ENCODE peak calls at places on chromosomes 4 and X, in nine cellular contexts. J, M, X, G, H, L, Q, U and D are unnamed samples.

GRCh38 chr4:130712038-130712437 is 1616.1 kb downstream of the C4orf33 start:
- DNase-seq in J (no peak), M (no peak), X (no peak), G (no peak), H (no peak), L (no peak), Q (no peak), U (no peak), D (no peak)

GRCh38 chr4:121380448-121381147 is at the start of gene QRFPR:
- DNase-seq in J (no peak), M (no peak), X (no peak), G (no peak), H (no peak), L (peak; percentile 15), Q (no peak), U (no peak), D (no peak)

GRCh38 chr4:89251396-89251795 is 56.2 kb downstream of the GPRIN3 start:
- DNase-seq in J (no peak), M (no peak), X (no peak), G (no peak), H (no peak), L (no peak), Q (no peak), U (no peak), D (no peak)

GRCh38 chr4:118849867-118850812 is 14.2 kb upstream of the SEC24D start:
- DNase-seq in J (no peak), M (peak; percentile 14), X (peak; percentile 27), G (no peak), H (peak; percentile 59), L (no peak), Q (no peak), U (no peak), D (no peak)

GRCh38 chr4:178784491-178784890 is 1342.3 kb upstream of the AGA start:
- DNase-seq in J (no peak), M (no peak), X (no peak), G (no peak), H (no peak), L (no peak), Q (no peak), U (no peak), D (no peak)

GRCh38 chrX:43139645-43140044 is 361.7 kb upstream of the PPP1R2C start:
- DNase-seq in J (no peak), M (no peak), X (no peak), G (no peak), H (no peak), L (no peak), Q (no peak), U (no peak), D (no peak)

GRCh38 chrX:40855411-40855810 is 120.1 kb upstream of the MED14 start:
- DNase-seq in J (no peak), M (no peak), X (no peak), G (no peak), H (no peak), L (no peak), Q (no peak), U (no peak), D (no peak)

GRCh38 chr4:15239866-15240265 is 188.0 kb upstream of the C1QTNF7 start:
- DNase-seq in J (no peak), M (peak; percentile 32), X (no peak), G (no peak), H (no peak), L (no peak), Q (peak; percentile 54), U (no peak), D (no peak)

GRCh38 chr4:15336410-15337184 is 91.2 kb upstream of the C1QTNF7 start:
- DNase-seq in J (no peak), M (peak; percentile 92), X (no peak), G (no peak), H (no peak), L (no peak), Q (peak; percentile 86), U (no peak), D (peak; percentile 76)

GRCh38 chrX:44314259-44314734 is 29.2 kb downstream of the EFHC2 start:
- DNase-seq in J (no peak), M (peak; percentile 35), X (no peak), G (no peak), H (no peak), L (peak; percentile 26), Q (peak; percentile 33), U (no peak), D (peak; percentile 0)

GRCh38 chr4:6257243-6258025 is 12.2 kb upstream of the WFS1 start:
- DNase-seq in J (no peak), M (no peak), X (no peak), G (no peak), H (no peak), L (no peak), Q (no peak), U (no peak), D (no peak)

GRCh38 chr4:17232575-17233253 is 279.2 kb downstream of the QDPR start:
- DNase-seq in J (no peak), M (peak; percentile 84), X (no peak), G (peak; percentile 77), H (no peak), L (peak; percentile 42), Q (peak; percentile 77), U (no peak), D (peak; percentile 53)

GRCh38 chrX:14801136-14801535 is 71.7 kb downstream of the FANCB start:
- DNase-seq in J (no peak), M (peak; percentile 19), X (no peak), G (no peak), H (no peak), L (no peak), Q (no peak), U (no peak), D (no peak)

GRCh38 chr4:184472540-184473264 is 1.6 kb downstream of the IRF2 start:
- DNase-seq in J (peak; percentile 42), M (peak; percentile 51), X (peak; percentile 53), G (peak; percentile 73), H (peak; percentile 81), L (peak; percentile 90), Q (peak; percentile 30), U (no peak), D (no peak)

GRCh38 chr4:3207531-3208037 is 41.4 kb upstream of the MSANTD1 start:
- DNase-seq in J (no peak), M (peak; percentile 15), X (no peak), G (no peak), H (no peak), L (no peak), Q (no peak), U (no peak), D (no peak)

GRCh38 chrX:50801135-50801534 is 12.9 kb downstream of the SHROOM4 start:
- DNase-seq in J (no peak), M (no peak), X (no peak), G (no peak), H (no peak), L (no peak), Q (no peak), U (no peak), D (no peak)

GRCh38 chr4:151955721-151956340 is 195.0 kb upstream of the GATB start:
- DNase-seq in J (no peak), M (peak; percentile 54), X (no peak), G (no peak), H (no peak), L (no peak), Q (peak; percentile 30), U (no peak), D (peak; percentile 8)

GRCh38 chr4:133618963-133619362 is 469.9 kb downstream of the PCDH10 start:
- DNase-seq in J (no peak), M (no peak), X (no peak), G (no peak), H (no peak), L (no peak), Q (no peak), U (no peak), D (no peak)

GRCh38 chr4:125317526-125317880 is 2.7 kb downstream of the FAT4 start:
- DNase-seq in J (no peak), M (peak; percentile 54), X (no peak), G (peak; percentile 76), H (no peak), L (peak; percentile 69), Q (peak; percentile 50), U (no peak), D (no peak)

GRCh38 chrX:1093112-1093511 is 119.3 kb downstream of the CRLF2 start:
- DNase-seq in J (no peak), M (no peak), X (no peak), G (no peak), H (no peak), L (no peak), Q (no peak), U (no peak), D (no peak)

GRCh38 chr4:54186371-54186770 is 42.7 kb upstream of the PDGFRA start:
- DNase-seq in J (no peak), M (no peak), X (no peak), G (no peak), H (no peak), L (no peak), Q (no peak), U (no peak), D (no peak)
- H3K4me3 ChIP-seq in J (no peak overlapping the region), M (no peak overlapping the region), X (no peak overlapping the region), G (no peak overlapping the region), H (no peak overlapping the region), L (no peak overlapping the region), Q (no peak overlapping the region), U (no peak overlapping the region), D (no peak overlapping the region)

DNA sequence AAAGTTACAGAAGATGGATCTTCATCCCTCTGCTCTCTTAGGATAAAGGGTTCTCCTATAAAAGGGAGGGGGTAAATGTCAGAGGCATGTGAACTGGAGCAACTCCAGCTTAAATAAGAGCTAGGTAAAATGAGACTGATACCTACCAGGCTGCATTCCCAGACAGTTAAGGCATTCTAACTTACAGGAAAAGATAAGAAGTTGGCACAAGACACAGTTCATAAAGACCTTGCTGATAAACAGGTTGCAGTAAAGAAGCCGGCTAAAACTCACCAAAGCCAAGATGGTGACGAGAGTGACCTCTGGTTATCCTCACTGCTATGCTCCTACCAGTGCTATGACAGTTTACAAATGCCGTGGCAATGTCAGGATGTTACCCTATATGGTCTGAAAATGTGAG is 13.0 kb upstream of the SULT1B1 start:
- DNase-seq in J (no peak), M (no peak), X (no peak), G (no peak), H (no peak), L (no peak), Q (peak; percentile 34), U (no peak), D (no peak)
- H3K27ac ChIP-seq in J (no peak overlapping the region), M (no peak overlapping the region), X (no peak overlapping the region), G (no peak overlapping the region), H (no peak overlapping the region), L (no peak overlapping the region), Q (no peak overlapping the region), U (no peak overlapping the region), D (no peak overlapping the region)

GRCh38 chr4:40196260-40196659 is 571 bp upstream of the RHOH start:
- DNase-seq in J (no peak), M (no peak), X (no peak), G (no peak), H (peak; percentile 78), L (no peak), Q (no peak), U (no peak), D (no peak)
- H3K4me3 ChIP-seq in J (no peak overlapping the region), M (no peak overlapping the region), X (peak overlapping the region; percentile 87), G (no peak overlapping the region), H (peak overlapping the region; percentile 79), L (no peak overlapping the region), Q (no peak overlapping the region), U (peak overlapping the region; percentile 88), D (no peak overlapping the region)

DNA sequence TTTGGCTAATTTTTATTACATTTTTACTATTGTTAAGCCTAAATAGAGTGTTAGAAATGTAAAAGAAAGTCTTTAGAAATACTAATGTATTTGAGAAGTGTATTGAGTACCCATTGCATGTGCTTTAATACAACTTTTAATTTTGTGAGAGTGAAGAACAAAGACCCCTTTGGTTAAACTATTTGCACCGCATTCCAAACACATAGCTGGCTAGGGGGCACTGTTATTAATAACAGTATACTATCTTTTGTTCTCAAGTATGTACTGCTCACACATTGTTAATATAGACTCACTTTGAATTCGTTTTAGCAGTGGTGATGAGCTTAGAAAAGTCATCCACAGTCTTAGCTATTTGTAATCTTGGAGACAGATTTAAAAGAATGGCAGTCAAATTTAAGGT is 106.1 kb downstream of the CLDN22 start:
- DNase-seq in J (no peak), M (no peak), X (no peak), G (no peak), H (no peak), L (no peak), Q (no peak), U (no peak), D (no peak)
- H3K27ac ChIP-seq in J (no peak overlapping the region), M (no peak overlapping the region), X (no peak overlapping the region), G (no peak overlapping the region), H (no peak overlapping the region), L (no peak overlapping the region), Q (no peak overlapping the region), U (no peak overlapping the region), D (no peak overlapping the region)